ENCODE peak calls at places on chromosomes 5 and 9, in four cellular contexts. One of them, this sample, is unnamed. For H3K27me3, the result is how much of the 10 kb centered on the place peaks cover.

GRCh38 chr9:5879419-5880181 is 11.1 kb upstream of the MLANA start:
- DNase-seq in tibial nerve: no peak
- DNase-seq in A673: peak
- DNase-seq in Peyer's patch: no peak
- DNase-seq in this sample: no peak

GRCh38 chr5:4374866-4375265 is 765.3 kb upstream of the ADAMTS16 start:
- DNase-seq in A673: no peak
- DNase-seq in Peyer's patch: no peak
- DNase-seq in tibial nerve: no peak
- DNase-seq in this sample: no peak

GRCh38 chr5:147040856-147041255 is 162.3 kb upstream of the PPP2R2B start:
- DNase-seq in A673: no peak
- DNase-seq in tibial nerve: no peak
- DNase-seq in Peyer's patch: no peak
- DNase-seq in this sample: no peak

GRCh38 chr9:14144215-14144614 is 169.7 kb downstream of the NFIB start:
- DNase-seq in Peyer's patch: no peak
- DNase-seq in tibial nerve: no peak
- DNase-seq in A673: no peak
- DNase-seq in this sample: no peak

GRCh38 chr9:36764364-36765076 is 191.8 kb downstream of the MELK start:
- DNase-seq in tibial nerve: no peak
- DNase-seq in Peyer's patch: no peak
- DNase-seq in A673: no peak
- DNase-seq in this sample: no peak

GRCh38 chr9:35967042-35967441 is 9.1 kb upstream of the OR2S2 start:
- DNase-seq in tibial nerve: no peak
- DNase-seq in A673: no peak
- DNase-seq in Peyer's patch: no peak
- DNase-seq in this sample: no peak

GRCh38 chr5:2020730-2021129 is 138.0 kb upstream of the IRX4 start:
- DNase-seq in Peyer's patch: no peak
- DNase-seq in tibial nerve: no peak
- DNase-seq in A673: no peak
- DNase-seq in this sample: no peak

GRCh38 chr9:17878810-17879370 is 300.0 kb downstream of the SH3GL2 start:
- DNase-seq in Peyer's patch: no peak
- DNase-seq in tibial nerve: no peak
- DNase-seq in A673: no peak
- DNase-seq in this sample: no peak

GRCh38 chr5:125484272-125485002 is 738.0 kb upstream of the ZNF608 start:
- DNase-seq in Peyer's patch: no peak
- DNase-seq in tibial nerve: peak
- DNase-seq in A673: peak
- DNase-seq in this sample: peak

GRCh38 chr5:145848854-145849253 is 13.7 kb upstream of the PRELID2 start:
- DNase-seq in tibial nerve: no peak
- DNase-seq in A673: peak
- DNase-seq in Peyer's patch: no peak
- DNase-seq in this sample: no peak
- H3K27me3 ChIP-seq in tibial nerve: under half
- H3K27me3 ChIP-seq in A673: under half
- H3K27me3 ChIP-seq in Peyer's patch: under half
- H3K27me3 ChIP-seq in this sample: under half

DNA sequence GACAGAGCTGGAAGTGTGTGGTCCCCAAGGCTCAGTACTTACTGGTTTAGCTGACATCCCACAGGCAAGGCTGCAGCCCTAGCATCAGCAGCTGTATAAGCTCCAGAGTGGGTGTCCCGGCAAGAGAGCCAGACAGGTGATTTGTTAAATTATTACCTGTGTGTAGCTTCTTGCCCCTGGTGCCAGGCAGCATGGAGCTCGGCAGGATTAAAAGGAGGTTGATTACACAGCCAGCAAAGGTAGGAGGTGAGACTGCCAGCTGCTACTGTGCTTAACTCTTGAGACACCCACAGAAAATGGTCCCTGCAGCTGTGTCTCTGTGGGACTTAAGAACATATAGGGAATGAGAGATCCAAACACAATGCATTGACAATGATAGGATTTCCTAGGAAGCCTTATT is 54.2 kb downstream of the ARHGAP26 start:
- DNase-seq in A673: no peak
- DNase-seq in tibial nerve: no peak
- DNase-seq in Peyer's patch: no peak
- DNase-seq in this sample: no peak
- H3K4me3 ChIP-seq in A673: no peak
- H3K4me3 ChIP-seq in tibial nerve: no peak
- H3K4me3 ChIP-seq in Peyer's patch: no peak
- H3K4me3 ChIP-seq in this sample: no peak

GRCh38 chr9:38012767-38013450 is 56.1 kb downstream of the SHB start:
- DNase-seq in A673: no peak
- DNase-seq in tibial nerve: no peak
- DNase-seq in Peyer's patch: no peak
- DNase-seq in this sample: no peak
- TF ChIP-seq CTCF in A673: no peak
- TF ChIP-seq CTCF in tibial nerve: no peak
- TF ChIP-seq CTCF in Peyer's patch: no peak
- TF ChIP-seq CTCF in this sample: no peak

GRCh38 chr9:89869774-89870173 is 265.0 kb downstream of the GADD45G start:
- DNase-seq in tibial nerve: no peak
- DNase-seq in Peyer's patch: no peak
- DNase-seq in A673: no peak
- DNase-seq in this sample: no peak
- H3K27me3 ChIP-seq in tibial nerve: under half
- H3K27me3 ChIP-seq in Peyer's patch: under half
- H3K27me3 ChIP-seq in A673: under half
- H3K27me3 ChIP-seq in this sample: under half

DNA sequence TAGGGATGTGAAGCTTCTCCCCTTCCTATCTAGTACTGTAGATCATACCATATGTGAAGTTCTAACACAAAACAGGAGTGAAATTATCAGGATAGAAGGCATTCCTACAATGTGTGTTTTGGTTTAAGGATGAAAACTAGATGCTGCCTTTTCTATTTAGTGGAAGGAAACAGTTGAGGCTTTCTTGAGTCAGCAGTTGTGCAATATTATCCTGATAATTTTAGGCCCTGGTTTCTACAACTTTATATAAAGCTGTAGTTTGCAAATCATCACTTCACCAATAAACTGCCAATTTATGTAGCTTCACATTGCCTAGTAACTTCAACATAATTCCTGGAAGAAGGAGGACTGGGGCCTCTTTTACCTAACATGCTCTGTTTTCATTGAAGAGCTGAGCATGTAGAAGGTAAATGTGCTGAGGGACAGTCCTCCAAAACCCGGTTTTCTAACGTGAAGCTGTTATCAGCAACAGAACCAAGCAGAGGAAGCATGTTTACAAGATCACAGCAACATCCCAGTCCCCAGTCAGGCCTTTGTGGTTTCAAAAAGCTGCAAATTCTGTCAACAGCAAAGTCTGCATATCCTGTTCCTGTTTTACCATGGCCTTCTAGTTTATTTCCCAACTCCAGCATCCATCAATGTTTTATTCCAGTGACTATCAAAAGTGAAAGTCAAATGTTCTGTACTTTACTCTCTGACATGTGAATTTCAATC is 513.4 kb upstream of the MEF2C start:
- DNase-seq in tibial nerve: no peak
- DNase-seq in Peyer's patch: peak
- DNase-seq in A673: no peak
- DNase-seq in this sample: no peak
- H3K4me3 ChIP-seq in tibial nerve: no peak
- H3K4me3 ChIP-seq in Peyer's patch: no peak
- H3K4me3 ChIP-seq in A673: no peak
- H3K4me3 ChIP-seq in this sample: no peak

GRCh38 chr5:100706796-100707195 is 171.6 kb downstream of the FAM174A start:
- DNase-seq in tibial nerve: no peak
- DNase-seq in A673: peak
- DNase-seq in Peyer's patch: no peak
- DNase-seq in this sample: no peak
- TF ChIP-seq CTCF in tibial nerve: peak
- TF ChIP-seq CTCF in A673: peak
- TF ChIP-seq CTCF in Peyer's patch: peak
- TF ChIP-seq CTCF in this sample: peak

DNA sequence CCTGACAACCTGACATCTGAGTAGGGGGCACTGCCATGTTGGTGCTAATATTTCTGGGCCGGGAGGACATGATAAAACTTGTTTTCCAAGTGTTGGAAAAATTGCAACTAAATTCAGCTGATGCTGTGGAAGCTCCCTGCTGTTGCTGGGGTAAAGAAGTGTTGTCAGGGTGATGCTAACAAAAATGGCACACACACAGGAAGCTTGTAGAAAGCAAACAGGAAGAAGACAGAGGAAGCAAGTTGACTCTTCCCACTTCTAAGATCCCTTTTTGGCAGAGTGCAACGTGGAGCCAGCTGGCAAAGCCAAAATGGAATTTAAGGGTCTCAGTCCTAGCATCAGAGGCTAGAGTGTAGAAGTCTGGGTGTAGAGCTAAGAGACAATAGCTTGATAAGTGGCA is 11.3 kb upstream of the RIOK2 start:
- DNase-seq in tibial nerve: no peak
- DNase-seq in Peyer's patch: no peak
- DNase-seq in A673: peak
- DNase-seq in this sample: no peak
- H3K27me3 ChIP-seq in tibial nerve: under half
- H3K27me3 ChIP-seq in Peyer's patch: under half
- H3K27me3 ChIP-seq in A673: under half
- H3K27me3 ChIP-seq in this sample: under half

DNA sequence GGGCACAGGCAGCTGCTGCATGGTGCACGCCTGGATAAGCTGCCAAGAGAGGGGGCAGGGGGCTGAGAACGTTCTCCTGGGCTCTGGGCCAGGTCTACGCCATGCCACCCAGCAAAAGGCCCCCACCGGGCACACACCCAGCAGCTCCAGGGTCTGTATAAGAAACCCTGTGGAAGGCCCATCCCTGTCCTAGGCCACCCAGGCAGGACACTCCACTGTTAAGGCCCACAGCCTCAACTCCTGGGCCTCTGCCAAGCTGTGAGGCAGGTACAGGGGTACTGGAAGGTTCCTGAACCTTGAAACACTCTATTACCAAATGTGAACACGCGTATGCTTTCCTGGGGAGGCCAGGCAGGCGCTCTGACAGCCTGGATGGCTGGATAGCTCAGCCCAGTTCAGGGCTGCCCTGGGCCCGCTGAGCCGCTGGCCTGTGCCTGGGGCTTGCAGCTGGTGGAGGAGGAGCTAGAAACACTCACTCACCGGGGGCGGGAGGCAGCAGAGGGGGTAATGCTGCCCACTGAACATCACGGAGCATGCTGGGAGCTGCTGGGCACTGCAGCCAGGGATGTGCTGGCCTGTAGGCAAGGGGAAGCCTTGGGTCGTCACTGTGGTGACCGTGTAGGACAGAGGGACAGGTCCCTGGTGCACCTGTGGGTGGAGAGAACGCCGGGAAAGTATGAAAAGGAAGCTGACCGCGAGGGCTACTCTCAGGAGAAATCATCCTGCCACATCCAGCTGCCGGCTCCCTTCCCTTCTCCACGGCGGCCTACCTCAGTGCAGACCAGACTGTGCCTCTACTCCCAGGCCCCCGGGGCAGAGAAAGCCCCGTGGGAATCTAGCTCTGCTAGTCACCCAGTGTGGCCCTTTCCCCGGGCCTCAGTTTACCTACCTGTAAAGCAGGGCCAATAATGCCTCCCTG is 6.0 kb downstream of the RNF44 start:
- DNase-seq in Peyer's patch: no peak
- DNase-seq in A673: no peak
- DNase-seq in tibial nerve: no peak
- DNase-seq in this sample: no peak
- H3K4me3 ChIP-seq in Peyer's patch: peak
- H3K4me3 ChIP-seq in A673: no peak
- H3K4me3 ChIP-seq in tibial nerve: no peak
- H3K4me3 ChIP-seq in this sample: no peak

DNA sequence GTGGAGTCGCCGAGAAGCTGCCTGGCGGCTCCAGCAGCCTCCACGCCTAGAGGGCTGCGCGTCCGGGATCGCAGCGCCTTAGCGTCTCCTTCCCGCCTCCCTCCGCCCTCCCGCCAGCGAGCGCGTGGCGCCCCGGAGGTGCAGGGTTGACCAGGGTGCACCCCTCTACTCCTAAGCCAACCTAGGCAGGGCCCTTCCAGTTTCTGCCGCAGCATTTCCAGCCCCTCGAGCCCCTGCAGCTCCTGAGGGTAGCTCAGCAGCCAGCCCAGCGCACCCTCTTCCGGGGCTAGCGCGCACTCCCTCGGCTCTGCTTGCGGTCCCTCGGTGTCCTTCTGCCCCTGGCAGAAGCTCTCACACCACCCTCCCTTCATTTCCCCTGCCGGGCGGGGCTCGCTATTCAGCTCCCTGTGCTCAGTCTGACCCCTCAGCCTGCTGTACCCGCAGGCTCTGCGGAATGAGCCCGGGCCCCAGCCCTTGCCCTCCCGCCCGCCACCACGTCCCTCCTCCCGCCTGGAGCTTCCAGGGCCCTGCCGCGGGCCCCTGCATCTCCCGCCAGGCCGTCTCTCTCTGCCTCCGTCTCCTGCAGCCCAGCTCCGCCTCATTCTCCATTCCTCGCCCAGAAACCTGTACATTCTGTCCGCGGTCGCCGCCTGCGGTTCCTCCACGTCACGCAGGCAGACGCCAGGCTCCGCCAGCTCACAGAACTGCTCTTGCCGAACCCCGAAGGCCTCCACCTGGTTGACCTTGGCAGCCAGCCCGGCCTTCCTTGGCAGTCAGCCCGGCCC is 61.8 kb downstream of the SPATA31C2 start:
- DNase-seq in Peyer's patch: peak
- DNase-seq in A673: peak
- DNase-seq in tibial nerve: peak
- DNase-seq in this sample: peak
- TF ChIP-seq CTCF in Peyer's patch: no peak
- TF ChIP-seq CTCF in A673: peak
- TF ChIP-seq CTCF in tibial nerve: no peak
- TF ChIP-seq CTCF in this sample: no peak